ENCODE peak calls at places on chromosomes 7 and 10, in four cellular contexts. A, T, Y and L are unnamed samples.

GRCh38 chr10:112842832-112843360 is 107.2 kb upstream of the TCF7L2 start:
- DNase-seq in A (no peak), T (peak; percentile 36), Y (no peak), L (no peak)

GRCh38 chr7:122143376-122143750 is 686 bp downstream of the AASS start:
- DNase-seq in A (no peak), T (peak; percentile 38), Y (no peak), L (no peak)

GRCh38 chr10:124629410-124629809 is 114.8 kb downstream of the FAM53B start:
- DNase-seq in A (no peak), T (no peak), Y (peak; percentile 77), L (peak; percentile 36)

GRCh38 chr10:90968448-90969086 is 47.7 kb upstream of the ANKRD1 start:
- DNase-seq in A (no peak), T (peak; percentile 91), Y (no peak), L (no peak)

GRCh38 chr7:4830176-4830575 is 31.7 kb downstream of the PAPOLB start:
- DNase-seq in A (peak; percentile 38), T (peak; percentile 62), Y (peak; percentile 58), L (peak; percentile 36)

GRCh38 chr7:50798126-50798525 is 15.4 kb upstream of the GRB10 start:
- DNase-seq in A (no peak), T (no peak), Y (no peak), L (no peak)

GRCh38 chr10:103564116-103564501 is 70.6 kb downstream of the NEURL1 start:
- DNase-seq in A (no peak), T (no peak), Y (no peak), L (no peak)

GRCh38 chr7:73555411-73555982 is 2.0 kb downstream of the BCL7B start:
- DNase-seq in A (no peak), T (peak; percentile 46), Y (no peak), L (no peak)

GRCh38 chr10:80410122-80410521 is 1.8 kb downstream of the PRXL2A start:
- DNase-seq in A (no peak), T (no peak), Y (no peak), L (no peak)

GRCh38 chr7:37336259-37336658 is 112.4 kb downstream of the ELMO1 start:
- DNase-seq in A (no peak), T (no peak), Y (no peak), L (no peak)

GRCh38 chr10:29465384-29465783 is 169.4 kb downstream of the SVIL start:
- DNase-seq in A (no peak), T (no peak), Y (no peak), L (no peak)

GRCh38 chr10:6247041-6247712 is 44.4 kb downstream of the PFKFB3 start:
- DNase-seq in A (no peak), T (no peak), Y (peak; percentile 86), L (no peak)

GRCh38 chr10:95208702-95209391 is 14.8 kb downstream of the ACSM6 start:
- DNase-seq in A (no peak), T (peak; percentile 22), Y (no peak), L (no peak)

GRCh38 chr10:118701529-118702323 is 53.0 kb downstream of the CACUL1 start:
- DNase-seq in A (no peak), T (peak; percentile 25), Y (no peak), L (no peak)

GRCh38 chr7:30155481-30155880 is 20.7 kb downstream of the MTURN start:
- DNase-seq in A (no peak), T (no peak), Y (no peak), L (no peak)

GRCh38 chr7:87934699-87935372 is 785 bp downstream of the ADAM22 start:
- DNase-seq in A (no peak), T (peak; percentile 21), Y (peak; percentile 38), L (peak; percentile 26)

GRCh38 chr7:106281919-106282318 is 2.9 kb downstream of the NAMPT start:
- DNase-seq in A (no peak), T (no peak), Y (no peak), L (no peak)

GRCh38 chr10:1036341-1036791 is 10.7 kb upstream of the IDI2 start:
- DNase-seq in A (no peak), T (peak; percentile 6), Y (no peak), L (no peak)

GRCh38 chr10:80265740-80266512 is 23.5 kb downstream of the MAT1A start:
- DNase-seq in A (no peak), T (no peak), Y (no peak), L (no peak)

GRCh38 chr10:124105594-124105993 is 12.2 kb upstream of the CHST15 start:
- DNase-seq in A (no peak), T (peak; percentile 59), Y (no peak), L (no peak)

GRCh38 chr7:158353606-158354570 is 233.7 kb downstream of the PTPRN2 start:
- DNase-seq in A (no peak), T (no peak), Y (no peak), L (no peak)

GRCh38 chr7:24965831-24966708 is 13.9 kb downstream of the OSBPL3 start:
- DNase-seq in A (no peak), T (no peak), Y (no peak), L (no peak)

GRCh38 chr10:131891196-131891928 is 9.4 kb upstream of the PPP2R2D start:
- DNase-seq in A (no peak), T (peak; percentile 15), Y (no peak), L (no peak)

GRCh38 chr7:27994639-27995038 is 186.0 kb downstream of the JAZF1 start:
- DNase-seq in A (no peak), T (peak; percentile 78), Y (no peak), L (no peak)